ENCODE peak calls at places on chromosomes 16 and 17, in six cellular contexts. E is adrenal gland; K is naive thymus-derived CD4-positive, alpha-beta T cell; M is PC-3; Y is CD8-positive, alpha-beta memory T cell; G is gastrocnemius medialis. B is an unnamed sample.

GRCh38 chr17:43314582-43314981 is 80.8 kb upstream of the RNU2-1 start:
- DNase-seq in G (no peak), K (no peak), Y (no peak), E (no peak), M (no peak), B (no peak)

GRCh38 chr17:80163315-80163714 is 6.5 kb upstream of the CARD14 start:
- DNase-seq in Y (no peak), M (no peak), K (no peak), G (no peak), E (no peak), B (no peak)

GRCh38 chr16:17222756-17223411 is 247.9 kb downstream of the XYLT1 start:
- DNase-seq in Y (no peak), M (no peak), K (no peak), G (peak; percentile 31), E (peak; percentile 60), B (peak; percentile 17)

GRCh38 chr16:61042736-61043135 is 993.5 kb downstream of the CDH8 start:
- DNase-seq in G (no peak), K (no peak), M (no peak), Y (no peak), E (no peak), B (no peak)

GRCh38 chr16:27232061-27232841 is 28.9 kb downstream of the KDM8 start:
- DNase-seq in E (no peak), G (no peak), M (no peak), Y (peak; percentile 45), K (peak; percentile 22), B (no peak)

GRCh38 chr16:57485091-57485915 is 990 bp downstream of the DOK4 start:
- DNase-seq in G (no peak), K (no peak), M (no peak), Y (no peak), E (no peak), B (no peak)

GRCh38 chr16:84795338-84796053 is 24.3 kb upstream of the CRISPLD2 start:
- DNase-seq in E (peak; percentile 64), Y (no peak), M (no peak), G (peak; percentile 72), K (no peak), B (peak; percentile 79)

GRCh38 chr16:69406780-69407331 is 17.6 kb upstream of the CYB5B start:
- DNase-seq in G (no peak), M (no peak), K (no peak), E (no peak), Y (no peak), B (peak; percentile 83)

GRCh38 chr16:84983308-84983707 is 28.0 kb downstream of the ZDHHC7 start:
- DNase-seq in G (peak; percentile 33), E (no peak), K (no peak), M (no peak), Y (no peak), B (no peak)

GRCh38 chr16:88194397-88195020 is 188.2 kb upstream of the ZNF469 start:
- DNase-seq in Y (no peak), M (no peak), E (peak; percentile 66), G (peak; percentile 72), K (no peak), B (no peak)

GRCh38 chr16:4212934-4213296 is 29.0 kb downstream of the SRL start:
- DNase-seq in K (no peak), M (no peak), G (peak; percentile 89), E (no peak), Y (no peak), B (no peak)

GRCh38 chr17:66351053-66351452 is 48.6 kb downstream of the PRKCA start:
- DNase-seq in M (peak; percentile 51), E (peak; percentile 46), K (no peak), Y (no peak), G (no peak), B (no peak)

GRCh38 chr17:67672592-67672991 is 45.1 kb upstream of the NOL11 start:
- DNase-seq in G (no peak), K (no peak), Y (no peak), M (no peak), E (no peak), B (no peak)

GRCh38 chr16:81190667-81191066 is 47.8 kb upstream of the BCO1 start:
- DNase-seq in M (peak; percentile 54), Y (no peak), K (no peak), G (peak; percentile 15), E (no peak), B (no peak)

GRCh38 chr17:82822281-82822680 is 17.5 kb downstream of the ZNF750 start:
- DNase-seq in M (no peak), Y (no peak), G (peak; percentile 5), E (no peak), K (no peak), B (no peak)

GRCh38 chr17:39573447-39574298 is 34.0 kb downstream of the NEUROD2 start:
- DNase-seq in K (peak; percentile 16), Y (peak; percentile 13), E (peak; percentile 77), G (peak; percentile 48), M (peak; percentile 63), B (peak; percentile 85)

GRCh38 chr16:47779201-47780016 is 318.3 kb downstream of the PHKB start:
- DNase-seq in M (no peak), E (peak; percentile 29), K (no peak), Y (peak; percentile 2), G (no peak), B (peak; percentile 65)

GRCh38 chr17:56641894-56642293 is 48.4 kb downstream of the NOG start:
- DNase-seq in Y (no peak), M (no peak), G (no peak), E (no peak), K (no peak), B (no peak)

GRCh38 chr17:31743767-31744166 is 115.3 kb downstream of the COPRS start:
- DNase-seq in M (no peak), K (no peak), G (no peak), Y (no peak), E (no peak), B (no peak)

GRCh38 chr16:11219188-11219587 is 36.8 kb downstream of the SOCS1 start:
- DNase-seq in E (no peak), Y (no peak), K (no peak), G (no peak), M (no peak), B (no peak)

GRCh38 chr17:27545562-27546229 is 85.3 kb upstream of the LGALS9 start:
- DNase-seq in Y (no peak), K (no peak), G (no peak), M (no peak), E (peak; percentile 58), B (no peak)

GRCh38 chr17:80832266-80832676 is 159.4 kb upstream of the CHMP6 start:
- DNase-seq in G (peak; percentile 62), K (no peak), E (peak; percentile 44), M (peak; percentile 12), Y (no peak), B (peak; percentile 51)

GRCh38 chr17:41919165-41919817 is 540 bp upstream of the ACLY start:
- DNase-seq in K (no peak), Y (no peak), G (no peak), E (peak; percentile 72), M (peak; percentile 61), B (peak; percentile 69)

GRCh38 chr17:19331134-19331533 is 31.4 kb downstream of the B9D1 start:
- DNase-seq in M (no peak), E (no peak), Y (no peak), G (no peak), K (no peak), B (no peak)

GRCh38 chr17:37117743-37118142 is 169.0 kb downstream of the AATF start:
- DNase-seq in Y (no peak), M (no peak), G (no peak), E (no peak), K (no peak), B (no peak)

GRCh38 chr16:3152022-3152272 is 17.1 kb downstream of the ZNF213 start:
- DNase-seq in G (no peak), K (peak; percentile 47), Y (peak; percentile 38), M (no peak), E (no peak), B (no peak)

GRCh38 chr16:66619534-66620418 is 15.3 kb downstream of the CMTM3 start:
- DNase-seq in K (no peak), M (no peak), G (peak; percentile 37), Y (no peak), E (no peak), B (no peak)

GRCh38 chr17:48505788-48506187 is 25.0 kb downstream of the HOXB1 start:
- DNase-seq in M (peak; percentile 99), Y (no peak), E (peak; percentile 73), G (no peak), K (no peak), B (no peak)

GRCh38 chr17:50426814-50427787 is 1.1 kb downstream of the ACSF2 start:
- DNase-seq in G (peak; percentile 61), M (peak; percentile 57), E (peak; percentile 57), Y (peak; percentile 26), K (peak; percentile 19), B (peak; percentile 60)

GRCh38 chr17:78759203-78759968 is 22.7 kb downstream of the CYTH1 start:
- DNase-seq in M (no peak), Y (peak; percentile 94), G (no peak), K (peak; percentile 96), E (no peak), B (peak; percentile 53)
- H3K4me3 ChIP-seq in M (no peak overlapping the region), Y (peak overlapping the region; percentile 38), G (no peak overlapping the region), K (peak overlapping the region; percentile 53), E (no peak overlapping the region), B (no peak overlapping the region)

DNA sequence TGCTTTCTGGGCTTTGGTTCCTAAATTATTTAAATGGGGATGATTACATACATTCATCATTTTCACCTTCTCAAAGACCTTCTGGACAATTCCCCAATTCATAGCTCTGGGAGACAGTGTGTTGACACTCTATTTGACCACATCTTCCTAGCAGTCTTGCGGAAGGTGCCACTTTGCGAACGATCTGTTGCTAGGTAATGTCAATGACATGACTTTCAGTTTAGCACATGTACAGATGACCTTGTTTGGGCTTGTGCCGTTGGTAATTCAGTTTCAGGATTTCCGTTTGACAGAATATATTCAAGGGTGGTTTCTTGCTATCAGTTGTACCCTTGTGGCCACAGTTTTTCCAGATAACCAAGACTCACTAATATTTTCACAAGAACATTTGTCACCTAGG is 478.1 kb downstream of the WWOX start:
- DNase-seq in G (no peak), E (no peak), M (no peak), K (no peak), Y (no peak), B (no peak)
- H3K27ac ChIP-seq in G (no peak overlapping the region), E (no peak overlapping the region), M (no peak overlapping the region), K (no peak overlapping the region), Y (no peak overlapping the region), B (no peak overlapping the region)

GRCh38 chr16:89409161-89409711 is 81.1 kb downstream of the ANKRD11 start:
- DNase-seq in E (no peak), G (no peak), Y (peak; percentile 93), K (peak; percentile 78), M (peak; percentile 32), B (no peak)

GRCh38 chr16:89407925-89408300 is 82.4 kb downstream of the ANKRD11 start:
- DNase-seq in K (no peak), E (peak; percentile 66), G (peak; percentile 67), M (no peak), Y (no peak), B (peak; percentile 50)

GRCh38 chr16:89407282-89407924 is 83.0 kb downstream of the ANKRD11 start:
- DNase-seq in Y (peak; percentile 53), K (peak; percentile 41), E (no peak), M (no peak), G (no peak), B (no peak)

GRCh38 chr16:89406277-89406888 is 84.0 kb downstream of the ANKRD11 start:
- DNase-seq in K (no peak), Y (no peak), G (peak; percentile 91), E (no peak), M (no peak), B (no peak)

GRCh38 chr16:89408315-89408714 is 82.0 kb downstream of the ANKRD11 start:
- DNase-seq in Y (no peak), G (peak; percentile 81), M (no peak), K (no peak), E (peak; percentile 72), B (no peak)
- H3K4me1 ChIP-seq in Y (peaks cover 98% of the 10 kb centered on the region), G (peaks cover 91% of the 10 kb centered on the region), M (no peaks in the 10 kb centered on the region), K (peaks cover 87% of the 10 kb centered on the region), E (peaks cover 94% of the 10 kb centered on the region), B (peaks cover 44% of the 10 kb centered on the region)

GRCh38 chr17:35063514-35064223 is at the start of gene RFFL:
- DNase-seq in M (peak; percentile 93), K (peak; percentile 84), G (peak; percentile 95), E (peak; percentile 95), Y (peak; percentile 82), B (peak; percentile 93)
- H3K4me3 ChIP-seq in M (peak within 1 kb of the TSS; percentile 38), K (peak within 1 kb of the TSS; percentile 8), G (peak within 1 kb of the TSS; percentile 55), E (no peak within 1 kb of the TSS), Y (peak within 1 kb of the TSS; percentile 38), B (no peak within 1 kb of the TSS)